ENCODE peak calls at places on chromosomes 7 and 10, in four cellular contexts. One of them, this sample, is unnamed. For H3K4me1, the result is how much of the 10 kb centered on the place peaks cover.

GRCh38 chr7:35399216-35399615 is 145.3 kb upstream of the TBX20 start:
- DNase-seq in hepatocyte: no peak
- DNase-seq in fibroblast of lung: no peak
- DNase-seq in heart right ventricle: no peak
- DNase-seq in this sample: no peak

GRCh38 chr10:33799281-33799943 is 464.9 kb upstream of the NRP1 start:
- DNase-seq in hepatocyte: no peak
- DNase-seq in fibroblast of lung: no peak
- DNase-seq in heart right ventricle: no peak
- DNase-seq in this sample: no peak

GRCh38 chr10:44418637-44419036 is 33.7 kb upstream of the CXCL12 start:
- DNase-seq in fibroblast of lung: no peak
- DNase-seq in hepatocyte: no peak
- DNase-seq in heart right ventricle: no peak
- DNase-seq in this sample: no peak

GRCh38 chr10:20287951-20288350 is 471.7 kb downstream of the PLXDC2 start:
- DNase-seq in fibroblast of lung: no peak
- DNase-seq in heart right ventricle: no peak
- DNase-seq in hepatocyte: no peak
- DNase-seq in this sample: no peak

GRCh38 chr7:55070271-55070743 is 51.5 kb downstream of the EGFR start:
- DNase-seq in fibroblast of lung: no peak
- DNase-seq in heart right ventricle: no peak
- DNase-seq in hepatocyte: no peak
- DNase-seq in this sample: no peak

GRCh38 chr10:80900661-80901060 is 363.0 kb downstream of the SH2D4B start:
- DNase-seq in fibroblast of lung: no peak
- DNase-seq in hepatocyte: no peak
- DNase-seq in heart right ventricle: no peak
- DNase-seq in this sample: no peak

GRCh38 chr10:124059552-124059951 is 33.8 kb downstream of the CHST15 start:
- DNase-seq in hepatocyte: no peak
- DNase-seq in fibroblast of lung: no peak
- DNase-seq in heart right ventricle: no peak
- DNase-seq in this sample: no peak

GRCh38 chr7:102306916-102307677 is 20.4 kb downstream of the SH2B2 start:
- DNase-seq in heart right ventricle: peak
- DNase-seq in hepatocyte: peak
- DNase-seq in fibroblast of lung: peak
- DNase-seq in this sample: peak

GRCh38 chr10:93081834-93082233 is 8.1 kb downstream of the CYP26A1 start:
- DNase-seq in fibroblast of lung: no peak
- DNase-seq in heart right ventricle: no peak
- DNase-seq in hepatocyte: no peak
- DNase-seq in this sample: no peak

GRCh38 chr7:32680259-32681173 is 185.2 kb downstream of the AVL9 start:
- DNase-seq in fibroblast of lung: peak
- DNase-seq in hepatocyte: peak
- DNase-seq in heart right ventricle: no peak
- DNase-seq in this sample: no peak

GRCh38 chr7:67552738-67553137 is 556.1 kb downstream of the TYW1 start:
- DNase-seq in heart right ventricle: no peak
- DNase-seq in hepatocyte: no peak
- DNase-seq in fibroblast of lung: no peak
- DNase-seq in this sample: no peak

GRCh38 chr10:2214805-2215204 is 477.5 kb upstream of the ADARB2 start:
- DNase-seq in hepatocyte: no peak
- DNase-seq in fibroblast of lung: no peak
- DNase-seq in heart right ventricle: no peak
- DNase-seq in this sample: no peak

GRCh38 chr10:95697429-95697828 is 3.7 kb upstream of the TCTN3 start:
- DNase-seq in hepatocyte: no peak
- DNase-seq in heart right ventricle: no peak
- DNase-seq in fibroblast of lung: no peak
- DNase-seq in this sample: no peak

GRCh38 chr10:24726626-24727025 is 2.9 kb upstream of the ARHGAP21 start:
- DNase-seq in hepatocyte: no peak
- DNase-seq in heart right ventricle: no peak
- DNase-seq in fibroblast of lung: no peak
- DNase-seq in this sample: no peak

GRCh38 chr10:77279207-77279606 is 358.4 kb downstream of the KCNMA1 start:
- DNase-seq in fibroblast of lung: peak
- DNase-seq in hepatocyte: no peak
- DNase-seq in heart right ventricle: no peak
- DNase-seq in this sample: no peak

GRCh38 chr7:151553356-151553755 is 33.7 kb upstream of the RHEB start:
- DNase-seq in heart right ventricle: no peak
- DNase-seq in hepatocyte: no peak
- DNase-seq in fibroblast of lung: no peak
- DNase-seq in this sample: no peak

GRCh38 chr7:17139081-17139480 is 159.4 kb upstream of the AHR start:
- DNase-seq in hepatocyte: no peak
- DNase-seq in fibroblast of lung: no peak
- DNase-seq in heart right ventricle: no peak
- DNase-seq in this sample: no peak

GRCh38 chr10:74593470-74593869 is 232.9 kb upstream of the KAT6B start:
- DNase-seq in heart right ventricle: no peak
- DNase-seq in hepatocyte: no peak
- DNase-seq in fibroblast of lung: peak
- DNase-seq in this sample: no peak

GRCh38 chr7:31478018-31478417 is 35.9 kb upstream of the ITPRID1 start:
- DNase-seq in hepatocyte: no peak
- DNase-seq in fibroblast of lung: no peak
- DNase-seq in heart right ventricle: no peak
- DNase-seq in this sample: no peak

GRCh38 chr10:110446277-110446676 is 51.4 kb upstream of the DUSP5 start:
- DNase-seq in fibroblast of lung: no peak
- DNase-seq in hepatocyte: no peak
- DNase-seq in heart right ventricle: no peak
- DNase-seq in this sample: no peak

GRCh38 chr10:71245420-71246325 is 33.3 kb downstream of the UNC5B start:
- DNase-seq in fibroblast of lung: no peak
- DNase-seq in hepatocyte: no peak
- DNase-seq in heart right ventricle: no peak
- DNase-seq in this sample: peak

GRCh38 chr10:71244638-71245419 is 32.5 kb downstream of the UNC5B start:
- DNase-seq in hepatocyte: peak
- DNase-seq in fibroblast of lung: peak
- DNase-seq in heart right ventricle: peak
- DNase-seq in this sample: peak

GRCh38 chr10:71242621-71243009 is 30.2 kb downstream of the UNC5B start:
- DNase-seq in fibroblast of lung: no peak
- DNase-seq in heart right ventricle: peak
- DNase-seq in hepatocyte: no peak
- DNase-seq in this sample: peak

GRCh38 chr10:71241899-71242620 is 29.7 kb downstream of the UNC5B start:
- DNase-seq in heart right ventricle: peak
- DNase-seq in hepatocyte: no peak
- DNase-seq in fibroblast of lung: no peak
- DNase-seq in this sample: peak

DNA sequence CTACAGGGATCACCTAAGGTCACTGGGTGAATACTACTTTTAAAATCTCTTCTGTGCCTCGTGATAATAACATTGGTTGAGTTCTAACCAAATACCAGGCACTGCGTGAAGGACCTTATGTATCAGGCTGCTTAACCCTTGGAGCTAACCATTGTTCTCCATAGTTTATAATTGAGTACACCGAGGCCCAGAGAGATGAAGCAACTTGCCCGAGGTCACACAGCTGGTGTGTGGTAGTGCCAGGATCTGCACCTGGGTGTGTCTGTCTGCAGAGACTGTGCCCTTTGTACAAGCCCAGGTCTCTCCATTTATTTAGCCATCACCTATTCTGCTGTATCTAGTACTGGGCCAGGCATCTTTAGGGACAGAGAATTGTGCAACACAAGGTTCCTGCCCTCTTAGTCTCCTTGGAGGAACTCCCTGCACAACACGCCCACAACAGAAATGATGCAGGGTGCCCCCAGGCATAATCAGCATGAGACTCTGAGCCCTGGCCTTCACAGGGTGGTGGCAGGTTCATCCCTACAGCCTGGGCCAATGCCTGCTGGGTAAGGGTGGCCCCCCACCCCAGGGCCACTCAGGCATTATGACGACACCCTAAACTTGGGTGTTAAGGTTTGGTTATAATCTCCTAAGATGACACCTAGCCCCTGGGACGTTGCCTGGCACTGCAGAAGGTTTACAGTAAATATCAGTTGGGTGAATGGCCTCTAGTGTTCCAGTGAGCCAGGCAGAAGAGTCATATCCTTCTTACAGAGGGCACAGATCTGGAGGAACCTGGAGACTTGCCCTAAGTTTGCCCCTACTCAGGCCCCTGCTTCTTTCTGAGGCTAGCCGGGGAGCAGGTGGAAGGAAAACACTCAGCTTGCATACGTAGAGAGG is 31.6 kb downstream of the UNC5B start:
- DNase-seq in fibroblast of lung: peak
- DNase-seq in hepatocyte: no peak
- DNase-seq in heart right ventricle: no peak
- DNase-seq in this sample: peak
- H3K27ac ChIP-seq in fibroblast of lung: peak
- H3K27ac ChIP-seq in hepatocyte: peak
- H3K27ac ChIP-seq in heart right ventricle: peak
- H3K27ac ChIP-seq in this sample: peak

DNA sequence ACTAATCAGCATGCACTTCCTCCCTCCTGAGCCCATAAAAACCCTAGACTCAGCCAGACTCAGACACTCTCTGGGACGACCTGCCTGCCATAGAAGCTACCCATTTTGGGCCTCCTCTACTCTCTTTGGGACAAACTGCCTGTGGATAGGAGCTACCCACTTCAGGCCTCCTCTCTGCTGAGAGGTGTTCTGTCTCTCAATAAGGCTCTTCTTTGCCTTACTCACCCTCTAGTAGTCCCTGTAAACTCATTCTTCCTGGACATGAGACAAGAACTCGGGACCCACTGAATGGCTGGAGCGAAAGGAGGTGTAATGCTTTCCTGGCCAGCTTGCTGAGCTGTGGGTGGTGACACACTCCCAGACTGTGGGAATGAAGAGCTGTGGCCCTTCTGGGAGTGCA is 424.8 kb upstream of the FZD8 start:
- DNase-seq in heart right ventricle: no peak
- DNase-seq in hepatocyte: no peak
- DNase-seq in fibroblast of lung: no peak
- DNase-seq in this sample: no peak
- H3K4me1 ChIP-seq in heart right ventricle: under half
- H3K4me1 ChIP-seq in hepatocyte: under half
- H3K4me1 ChIP-seq in fibroblast of lung: under half
- H3K4me1 ChIP-seq in this sample: under half

DNA sequence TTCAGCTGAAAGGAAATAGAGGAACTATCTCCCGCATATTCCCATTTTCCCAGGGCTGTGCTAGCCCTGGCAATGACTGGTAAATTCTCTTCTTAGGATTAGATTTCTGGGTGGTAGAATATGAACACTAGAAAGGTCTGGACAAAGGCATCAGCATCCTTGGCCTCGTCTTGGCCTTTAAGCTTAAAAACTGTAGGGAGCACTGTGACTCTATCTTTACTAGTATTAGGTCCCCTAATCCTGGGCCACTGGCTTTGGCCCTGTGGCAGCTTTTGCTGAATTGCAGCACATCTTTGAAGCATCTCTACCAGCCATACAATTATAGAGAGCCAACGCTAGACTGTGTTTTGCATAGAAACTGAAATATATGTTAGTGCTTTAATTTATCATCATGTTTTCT is 41.5 kb upstream of the EBLN1 start:
- DNase-seq in heart right ventricle: no peak
- DNase-seq in fibroblast of lung: peak
- DNase-seq in hepatocyte: no peak
- DNase-seq in this sample: no peak
- TF ChIP-seq CTCF in heart right ventricle: peak
- TF ChIP-seq CTCF in fibroblast of lung: no peak
- TF ChIP-seq CTCF in hepatocyte: no peak
- TF ChIP-seq CTCF in this sample: no peak

GRCh38 chr7:130940907-130941306 is 206.9 kb upstream of the KLF14 start:
- DNase-seq in heart right ventricle: no peak
- DNase-seq in fibroblast of lung: peak
- DNase-seq in hepatocyte: no peak
- DNase-seq in this sample: no peak
- H3K27ac ChIP-seq in heart right ventricle: peak
- H3K27ac ChIP-seq in fibroblast of lung: peak
- H3K27ac ChIP-seq in hepatocyte: peak
- H3K27ac ChIP-seq in this sample: peak

GRCh38 chr7:22667187-22667561 is 59.8 kb upstream of the IL6 start:
- DNase-seq in hepatocyte: no peak
- DNase-seq in heart right ventricle: no peak
- DNase-seq in fibroblast of lung: no peak
- DNase-seq in this sample: no peak

GRCh38 chr7:22668971-22669401 is 58.0 kb upstream of the IL6 start:
- DNase-seq in fibroblast of lung: no peak
- DNase-seq in hepatocyte: no peak
- DNase-seq in heart right ventricle: no peak
- DNase-seq in this sample: no peak

GRCh38 chr7:22665816-22666375 is 61.1 kb upstream of the IL6 start:
- DNase-seq in fibroblast of lung: peak
- DNase-seq in heart right ventricle: no peak
- DNase-seq in hepatocyte: no peak
- DNase-seq in this sample: no peak

GRCh38 chr7:22666732-22667131 is 60.3 kb upstream of the IL6 start:
- DNase-seq in hepatocyte: no peak
- DNase-seq in fibroblast of lung: peak
- DNase-seq in heart right ventricle: no peak
- DNase-seq in this sample: no peak

GRCh38 chr7:22667562-22668239 is 59.3 kb upstream of the IL6 start:
- DNase-seq in hepatocyte: peak
- DNase-seq in heart right ventricle: no peak
- DNase-seq in fibroblast of lung: peak
- DNase-seq in this sample: no peak
- H3K4me1 ChIP-seq in hepatocyte: under half
- H3K4me1 ChIP-seq in heart right ventricle: under half
- H3K4me1 ChIP-seq in fibroblast of lung: under half
- H3K4me1 ChIP-seq in this sample: under half

GRCh38 chr7:150417239-150417638 is 33.2 kb upstream of the GIMAP8 start:
- DNase-seq in hepatocyte: no peak
- DNase-seq in fibroblast of lung: no peak
- DNase-seq in heart right ventricle: no peak
- DNase-seq in this sample: no peak

GRCh38 chr7:150420242-150420641 is 30.2 kb upstream of the GIMAP8 start:
- DNase-seq in hepatocyte: peak
- DNase-seq in heart right ventricle: no peak
- DNase-seq in fibroblast of lung: no peak
- DNase-seq in this sample: no peak

GRCh38 chr7:150420987-150421674 is 29.3 kb upstream of the GIMAP8 start:
- DNase-seq in heart right ventricle: peak
- DNase-seq in hepatocyte: peak
- DNase-seq in fibroblast of lung: peak
- DNase-seq in this sample: peak

GRCh38 chr7:150415161-150416160 is 35.0 kb upstream of the GIMAP8 start:
- DNase-seq in fibroblast of lung: no peak
- DNase-seq in hepatocyte: no peak
- DNase-seq in heart right ventricle: no peak
- DNase-seq in this sample: no peak

GRCh38 chr7:150417863-150418262 is 32.6 kb upstream of the GIMAP8 start:
- DNase-seq in heart right ventricle: no peak
- DNase-seq in fibroblast of lung: no peak
- DNase-seq in hepatocyte: no peak
- DNase-seq in this sample: no peak
- TF ChIP-seq CTCF in heart right ventricle: no peak
- TF ChIP-seq CTCF in fibroblast of lung: no peak
- TF ChIP-seq CTCF in hepatocyte: no peak
- TF ChIP-seq CTCF in this sample: no peak